ENCODE peak calls at places on chromosomes 12 and 14, in five cellular contexts. B is right atrium auricular region; U is CD8-positive, alpha-beta T cell; E is aorta; P is neural progenitor cell. S is an unnamed sample. For H3K9me3 and H3K36me3, the result is how much of the 10 kb centered on the place peaks cover.

GRCh38 chr14:92718659-92719058 is 29.8 kb downstream of the LGMN start:
- DNase-seq in P (no peak), E (peak), B (no peak), U (no peak), S (no peak)

GRCh38 chr12:91307957-91308705 is 125.5 kb upstream of the DCN start:
- DNase-seq in U (no peak), E (no peak), B (no peak), P (peak), S (no peak)

GRCh38 chr12:84502907-84503787 is 409.5 kb downstream of the SLC6A15 start:
- DNase-seq in B (no peak), E (no peak), U (no peak), P (peak), S (no peak)

GRCh38 chr14:88535149-88535548 is 19.7 kb downstream of the PTPN21 start:
- DNase-seq in B (no peak), U (no peak), P (peak), E (no peak), S (no peak)

GRCh38 chr12:62472472-62472871 is 5.8 kb downstream of the MON2 start:
- DNase-seq in E (no peak), P (peak), B (no peak), U (no peak), S (no peak)

GRCh38 chr12:19819231-19819630 is 379.9 kb downstream of the AEBP2 start:
- DNase-seq in E (peak), B (peak), U (no peak), P (no peak), S (no peak)

GRCh38 chr12:25875661-25876060 is 82.8 kb upstream of the RASSF8 start:
- DNase-seq in B (no peak), E (no peak), U (no peak), P (no peak), S (no peak)

GRCh38 chr12:16324772-16325171 is 22.7 kb upstream of the MGST1 start:
- DNase-seq in B (no peak), P (no peak), E (no peak), U (no peak), S (no peak)

GRCh38 chr12:93684716-93685115 is 7.5 kb downstream of the CRADD start:
- DNase-seq in E (no peak), B (no peak), U (no peak), P (no peak), S (no peak)

GRCh38 chr14:93859957-93860356 is 67.2 kb upstream of the FAM181A start:
- DNase-seq in B (no peak), E (no peak), P (no peak), U (no peak), S (peak)

GRCh38 chr12:93773122-93773871 is 96.1 kb downstream of the CRADD start:
- DNase-seq in B (no peak), E (no peak), P (no peak), U (no peak), S (no peak)

GRCh38 chr12:67430708-67431335 is 161.7 kb downstream of the CAND1 start:
- DNase-seq in U (no peak), E (peak), P (no peak), B (peak), S (peak)

GRCh38 chr14:55285048-55285652 is 13.9 kb downstream of the FBXO34 start:
- DNase-seq in U (no peak), P (no peak), E (peak), B (no peak), S (peak)

GRCh38 chr14:105944632-105945610 is 418.5 kb downstream of the TMEM121 start:
- DNase-seq in P (no peak), E (no peak), U (peak), B (peak), S (peak)
- H3K9me3 ChIP-seq in P (under half), E (under half), U (under half), B (under half), S (under half)

GRCh38 chr12:124967016-124967739 is 21.8 kb downstream of the DHX37 start:
- DNase-seq in U (no peak), E (no peak), B (no peak), P (no peak), S (no peak)

GRCh38 chr12:124968656-124969055 is 20.3 kb downstream of the DHX37 start:
- DNase-seq in B (no peak), U (no peak), E (no peak), P (no peak), S (no peak)

GRCh38 chr12:124964836-124965462 is 24.0 kb downstream of the DHX37 start:
- DNase-seq in B (no peak), P (no peak), U (no peak), E (no peak), S (no peak)

GRCh38 chr12:124961055-124961454 is 27.9 kb downstream of the DHX37 start:
- DNase-seq in E (no peak), U (no peak), B (no peak), P (no peak), S (no peak)

GRCh38 chr12:124964251-124964650 is 24.7 kb downstream of the DHX37 start:
- DNase-seq in E (no peak), B (no peak), U (no peak), P (no peak), S (no peak)
- H3K36me3 ChIP-seq in E (under half), B (half or more), U (under half), P (under half), S (half or more)

DNA sequence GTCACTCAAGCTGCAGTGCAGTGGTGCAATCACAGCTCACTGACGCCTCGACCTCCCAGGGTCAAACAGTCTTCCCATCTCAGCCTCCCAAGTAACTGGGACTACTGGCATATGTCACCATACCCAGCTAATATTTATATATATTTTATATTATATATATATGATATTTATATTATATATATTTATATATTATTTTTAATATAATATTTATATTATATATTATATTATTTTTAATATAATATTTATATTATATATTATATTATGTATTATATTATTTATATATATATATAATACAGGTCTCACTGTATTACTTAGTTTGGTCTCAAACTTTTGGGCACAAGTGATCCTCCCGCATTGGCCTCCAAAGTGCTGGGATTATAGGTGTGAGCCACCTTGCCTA is 9.4 kb downstream of the ZNF84 start:
- DNase-seq in P (no peak), U (no peak), B (no peak), E (no peak), S (no peak)
- H3K9me3 ChIP-seq in P (half or more), U (half or more), B (half or more), E (under half), S (under half)

DNA sequence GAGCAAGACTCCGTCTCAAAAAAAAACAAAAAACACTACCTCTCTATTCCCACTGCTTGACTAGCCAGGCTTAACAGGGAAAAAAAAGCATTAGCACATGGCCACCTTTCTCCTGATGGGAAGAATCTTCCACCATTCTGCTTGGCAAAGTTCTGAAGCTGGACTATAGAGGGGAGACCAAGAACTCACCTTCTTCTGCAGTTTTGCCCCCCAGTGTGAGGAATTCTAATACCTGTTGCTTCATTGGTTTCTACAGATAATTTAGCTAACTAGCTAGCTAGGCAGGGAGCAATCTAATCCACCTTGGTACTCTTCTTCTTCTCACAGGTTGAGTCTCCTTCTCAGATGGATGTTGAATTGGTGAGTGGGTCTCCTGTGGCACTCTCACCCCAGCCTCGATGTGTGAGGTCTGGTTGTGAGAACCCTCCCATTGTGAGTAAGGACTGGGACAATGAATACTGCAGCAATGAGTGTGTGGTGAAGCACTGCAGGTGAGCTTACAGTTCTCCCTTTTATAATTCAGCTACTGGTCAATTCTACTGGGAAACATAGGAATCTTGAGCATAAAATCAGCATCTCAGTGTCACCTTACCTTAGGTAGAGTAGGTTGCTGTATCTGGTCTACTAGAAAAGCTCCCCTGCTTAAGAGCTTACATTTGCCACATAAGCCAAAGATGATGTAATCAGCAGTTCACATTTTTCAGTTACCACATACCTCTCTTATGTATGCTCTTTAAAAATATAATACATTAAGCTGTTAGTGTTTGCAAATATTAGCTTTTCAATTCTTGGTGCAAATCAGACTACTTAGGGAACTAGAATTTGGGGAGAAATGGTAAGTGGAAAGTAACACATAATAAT is 16.0 kb downstream of the METTL3 start:
- DNase-seq in E (no peak), B (no peak), P (no peak), U (no peak), S (no peak)
- H3K36me3 ChIP-seq in E (under half), B (half or more), P (under half), U (under half), S (under half)

DNA sequence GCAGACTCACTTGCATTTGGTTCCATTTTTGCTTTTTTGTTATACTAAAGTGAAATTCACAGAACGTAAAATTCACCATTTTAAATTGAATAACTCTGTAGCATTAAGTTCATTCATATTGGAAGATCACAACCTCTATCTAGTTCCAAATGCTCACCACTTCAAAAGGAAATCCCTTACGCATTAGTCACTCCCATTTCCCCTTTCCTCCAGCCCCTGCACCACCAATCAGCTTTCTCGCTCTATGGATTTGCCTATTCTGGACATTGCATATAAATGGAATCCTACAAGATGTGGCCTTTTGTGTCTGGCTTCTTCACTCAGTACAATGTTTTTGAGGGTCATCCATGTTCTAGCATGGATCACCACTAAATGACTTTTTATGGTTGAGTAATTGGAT is 294.5 kb downstream of the KSR2 start:
- DNase-seq in P (no peak), U (no peak), B (no peak), E (no peak), S (no peak)
- H3K9me3 ChIP-seq in P (under half), U (under half), B (under half), E (under half), S (under half)